ENCODE peak calls at places on chromosomes 1 and 21, in five cellular contexts. One of them, this sample, is unnamed.

GRCh38 chr1:223258751-223259177 is 105.2 kb downstream of the SUSD4 start:
- DNase-seq in brain microvascular endothelial cell: peak
- DNase-seq in IMR-90: peak
- DNase-seq in right atrium auricular region: no peak
- DNase-seq in psoas muscle: no peak
- DNase-seq in this sample: no peak

GRCh38 chr1:61261585-61261984 is 179.2 kb downstream of the NFIA start:
- DNase-seq in right atrium auricular region: no peak
- DNase-seq in brain microvascular endothelial cell: no peak
- DNase-seq in psoas muscle: no peak
- DNase-seq in IMR-90: no peak
- DNase-seq in this sample: no peak

GRCh38 chr1:6491480-6491962 is at the start of gene PLEKHG5:
- DNase-seq in brain microvascular endothelial cell: peak
- DNase-seq in IMR-90: peak
- DNase-seq in right atrium auricular region: no peak
- DNase-seq in psoas muscle: no peak
- DNase-seq in this sample: no peak

GRCh38 chr1:240465531-240465940 is 146.4 kb downstream of the GREM2 start:
- DNase-seq in brain microvascular endothelial cell: no peak
- DNase-seq in right atrium auricular region: no peak
- DNase-seq in IMR-90: peak
- DNase-seq in psoas muscle: no peak
- DNase-seq in this sample: no peak

GRCh38 chr1:39105061-39105840 is 79.1 kb downstream of the NDUFS5 start:
- DNase-seq in IMR-90: peak
- DNase-seq in brain microvascular endothelial cell: no peak
- DNase-seq in psoas muscle: peak
- DNase-seq in right atrium auricular region: no peak
- DNase-seq in this sample: peak

GRCh38 chr1:15559189-15559815 is 25.5 kb downstream of the AGMAT start:
- DNase-seq in brain microvascular endothelial cell: no peak
- DNase-seq in IMR-90: no peak
- DNase-seq in right atrium auricular region: no peak
- DNase-seq in psoas muscle: no peak
- DNase-seq in this sample: no peak

GRCh38 chr1:218967836-218968235 is 205.8 kb upstream of the LYPLAL1 start:
- DNase-seq in brain microvascular endothelial cell: peak
- DNase-seq in psoas muscle: no peak
- DNase-seq in right atrium auricular region: no peak
- DNase-seq in IMR-90: peak
- DNase-seq in this sample: no peak

GRCh38 chr21:32770514-32771133 is 931 bp downstream of the PAXBP1 start:
- DNase-seq in brain microvascular endothelial cell: peak
- DNase-seq in right atrium auricular region: no peak
- DNase-seq in IMR-90: peak
- DNase-seq in psoas muscle: no peak
- DNase-seq in this sample: no peak

GRCh38 chr1:224170748-224171478 is 12.1 kb upstream of the DEGS1 start:
- DNase-seq in IMR-90: no peak
- DNase-seq in right atrium auricular region: no peak
- DNase-seq in psoas muscle: no peak
- DNase-seq in brain microvascular endothelial cell: no peak
- DNase-seq in this sample: no peak

GRCh38 chr1:26200413-26200812 is 10.0 kb downstream of the CATSPER4 start:
- DNase-seq in psoas muscle: no peak
- DNase-seq in brain microvascular endothelial cell: no peak
- DNase-seq in IMR-90: no peak
- DNase-seq in right atrium auricular region: no peak
- DNase-seq in this sample: no peak

GRCh38 chr21:41068411-41069304 is 99.3 kb upstream of the BACE2 start:
- DNase-seq in brain microvascular endothelial cell: peak
- DNase-seq in IMR-90: peak
- DNase-seq in psoas muscle: peak
- DNase-seq in right atrium auricular region: peak
- DNase-seq in this sample: peak

GRCh38 chr21:41075668-41076463 is 92.1 kb upstream of the BACE2 start:
- DNase-seq in right atrium auricular region: no peak
- DNase-seq in brain microvascular endothelial cell: no peak
- DNase-seq in IMR-90: no peak
- DNase-seq in psoas muscle: no peak
- DNase-seq in this sample: no peak

GRCh38 chr21:41074607-41075184 is 93.3 kb upstream of the BACE2 start:
- DNase-seq in IMR-90: no peak
- DNase-seq in psoas muscle: no peak
- DNase-seq in brain microvascular endothelial cell: no peak
- DNase-seq in right atrium auricular region: no peak
- DNase-seq in this sample: no peak

GRCh38 chr21:41069305-41069642 is 98.7 kb upstream of the BACE2 start:
- DNase-seq in right atrium auricular region: no peak
- DNase-seq in brain microvascular endothelial cell: no peak
- DNase-seq in psoas muscle: no peak
- DNase-seq in IMR-90: no peak
- DNase-seq in this sample: no peak

DNA sequence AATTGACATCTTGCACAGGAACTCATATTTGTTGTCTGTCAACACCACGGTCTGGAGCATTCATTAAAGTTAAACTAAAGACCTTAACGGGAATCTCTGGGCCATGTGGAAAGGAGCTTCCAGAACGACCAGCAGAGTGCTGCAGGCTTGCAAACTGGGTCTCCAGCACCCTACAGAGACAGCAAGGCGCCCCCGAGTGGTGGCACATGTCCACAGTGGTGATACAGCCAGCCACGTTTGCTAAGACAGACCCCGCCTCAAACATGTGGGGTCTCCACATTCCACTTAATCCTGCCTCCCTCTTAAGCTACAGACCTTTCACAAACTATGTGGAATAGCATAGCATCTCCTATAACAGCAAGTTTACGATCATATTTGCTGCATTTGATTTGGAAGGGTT is 96.5 kb upstream of the BACE2 start:
- DNase-seq in IMR-90: no peak
- DNase-seq in brain microvascular endothelial cell: no peak
- DNase-seq in right atrium auricular region: no peak
- DNase-seq in psoas muscle: no peak
- DNase-seq in this sample: no peak
- TF ChIP-seq CTCF in IMR-90: no peak
- TF ChIP-seq CTCF in brain microvascular endothelial cell: peak
- TF ChIP-seq CTCF in right atrium auricular region: no peak
- TF ChIP-seq CTCF in psoas muscle: no peak
- TF ChIP-seq CTCF in this sample: peak

GRCh38 chr1:152042030-152042429 is 5.2 kb upstream of the S100A11 start:
- DNase-seq in right atrium auricular region: no peak
- DNase-seq in brain microvascular endothelial cell: no peak
- DNase-seq in psoas muscle: no peak
- DNase-seq in IMR-90: no peak
- DNase-seq in this sample: no peak

GRCh38 chr1:152043870-152044269 is 7.1 kb upstream of the S100A11 start:
- DNase-seq in psoas muscle: no peak
- DNase-seq in brain microvascular endothelial cell: no peak
- DNase-seq in right atrium auricular region: no peak
- DNase-seq in IMR-90: no peak
- DNase-seq in this sample: no peak

GRCh38 chr1:152047607-152047953 is 10.8 kb upstream of the S100A11 start:
- DNase-seq in IMR-90: peak
- DNase-seq in right atrium auricular region: peak
- DNase-seq in psoas muscle: no peak
- DNase-seq in brain microvascular endothelial cell: no peak
- DNase-seq in this sample: no peak

GRCh38 chr1:152047954-152048640 is 11.3 kb upstream of the S100A11 start:
- DNase-seq in brain microvascular endothelial cell: peak
- DNase-seq in psoas muscle: peak
- DNase-seq in right atrium auricular region: peak
- DNase-seq in IMR-90: peak
- DNase-seq in this sample: no peak

GRCh38 chr1:152044386-152044785 is 7.6 kb upstream of the S100A11 start:
- DNase-seq in IMR-90: no peak
- DNase-seq in psoas muscle: no peak
- DNase-seq in brain microvascular endothelial cell: no peak
- DNase-seq in right atrium auricular region: no peak
- DNase-seq in this sample: no peak
- H3K27ac ChIP-seq in IMR-90: no peak
- H3K27ac ChIP-seq in psoas muscle: no peak
- H3K27ac ChIP-seq in brain microvascular endothelial cell: no peak
- H3K27ac ChIP-seq in right atrium auricular region: no peak
- H3K27ac ChIP-seq in this sample: no peak

GRCh38 chr1:2300851-2301606 is 72.9 kb downstream of the SKI start:
- DNase-seq in psoas muscle: peak
- DNase-seq in IMR-90: peak
- DNase-seq in brain microvascular endothelial cell: peak
- DNase-seq in right atrium auricular region: peak
- DNase-seq in this sample: no peak
- H3K4me3 ChIP-seq in psoas muscle: peak
- H3K4me3 ChIP-seq in IMR-90: no peak
- H3K4me3 ChIP-seq in brain microvascular endothelial cell: no peak
- H3K4me3 ChIP-seq in right atrium auricular region: peak
- H3K4me3 ChIP-seq in this sample: no peak

GRCh38 chr1:209827384-209828261 is at the start of gene UTP25:
- DNase-seq in psoas muscle: peak
- DNase-seq in IMR-90: peak
- DNase-seq in right atrium auricular region: peak
- DNase-seq in brain microvascular endothelial cell: peak
- DNase-seq in this sample: peak
- TF ChIP-seq CTCF in psoas muscle: peak
- TF ChIP-seq CTCF in IMR-90: peak
- TF ChIP-seq CTCF in right atrium auricular region: peak
- TF ChIP-seq CTCF in brain microvascular endothelial cell: peak
- TF ChIP-seq CTCF in this sample: peak

DNA sequence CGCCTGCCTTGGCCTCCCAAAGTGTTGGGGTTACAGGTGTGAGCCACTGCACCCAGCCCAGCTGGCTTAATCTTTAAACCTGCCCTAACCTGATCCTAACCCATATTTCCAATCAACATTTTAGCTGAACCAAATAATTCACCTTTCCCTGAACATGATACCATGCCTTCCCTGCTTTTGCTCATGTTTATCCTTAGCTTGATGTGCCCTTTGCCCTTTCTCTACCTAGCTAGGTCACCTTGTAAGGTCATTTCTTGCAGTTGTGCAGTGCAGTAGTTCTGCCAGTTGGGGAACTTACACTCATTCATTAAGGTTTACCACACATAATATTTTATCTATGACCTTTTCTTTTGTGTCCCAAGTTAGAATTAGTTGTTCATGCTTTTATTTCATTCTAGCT is 5.3 kb downstream of the UAP1 start:
- DNase-seq in IMR-90: no peak
- DNase-seq in brain microvascular endothelial cell: no peak
- DNase-seq in psoas muscle: no peak
- DNase-seq in right atrium auricular region: no peak
- DNase-seq in this sample: no peak
- H3K27ac ChIP-seq in IMR-90: no peak
- H3K27ac ChIP-seq in brain microvascular endothelial cell: no peak
- H3K27ac ChIP-seq in psoas muscle: no peak
- H3K27ac ChIP-seq in right atrium auricular region: no peak
- H3K27ac ChIP-seq in this sample: no peak